ENCODE peak calls at places on chromosomes 2 and 18, in seven cellular contexts. N is GM03348; A is RWPE1; W is COR-L47; J is CD8-positive, alpha-beta memory T cell; H is NCI-H345; G is hippocampal formation. T is an unnamed sample.

GRCh38 chr18:39825485-39825884 is 2129.5 kb upstream of the PIK3C3 start:
- DNase-seq in N (no peak), J (no peak), G (no peak), A (no peak), W (no peak), H (no peak), T (no peak)

GRCh38 chr2:221005338-221005737 is 566.8 kb downstream of the EPHA4 start:
- DNase-seq in N (no peak), W (no peak), H (no peak), A (no peak), J (no peak), G (no peak), T (no peak)

GRCh38 chr18:30945769-30946168 is 96.8 kb downstream of the DSC3 start:
- DNase-seq in G (no peak), N (no peak), A (no peak), J (no peak), W (peak; percentile 46), H (no peak), T (peak; percentile 9)

GRCh38 chr2:94879314-94879981 is 8.2 kb downstream of the TEKT4 start:
- DNase-seq in A (no peak), G (no peak), N (no peak), H (no peak), W (no peak), J (no peak), T (no peak)

GRCh38 chr2:182050333-182050855 is 64.7 kb downstream of the PPP1R1C start:
- DNase-seq in A (no peak), G (no peak), J (no peak), H (no peak), W (no peak), N (no peak), T (no peak)

GRCh38 chr2:180048256-180048655 is 41.2 kb upstream of the CWC22 start:
- DNase-seq in J (no peak), W (no peak), A (no peak), N (no peak), H (no peak), G (no peak), T (no peak)

GRCh38 chr2:111900859-111901258 is 2.5 kb downstream of the MERTK start:
- DNase-seq in A (no peak), H (peak; percentile 23), N (no peak), J (no peak), G (peak; percentile 35), W (peak; percentile 8), T (peak; percentile 72)

GRCh38 chr2:46200100-46200690 is 97.0 kb upstream of the EPAS1 start:
- DNase-seq in A (no peak), G (no peak), J (no peak), W (no peak), N (no peak), H (no peak), T (no peak)

GRCh38 chr2:67083978-67084377 is 313.2 kb upstream of the ETAA1 start:
- DNase-seq in A (no peak), N (no peak), J (no peak), H (no peak), W (no peak), G (no peak), T (no peak)

GRCh38 chr2:25078171-25079049 is 36.5 kb downstream of the EFR3B start:
- DNase-seq in J (no peak), A (peak; percentile 79), N (peak; percentile 60), G (no peak), H (peak; percentile 91), W (peak; percentile 84), T (no peak)

GRCh38 chr18:6719098-6719913 is 10.2 kb upstream of the ARHGAP28 start:
- DNase-seq in N (no peak), J (no peak), G (no peak), H (no peak), A (no peak), W (no peak), T (no peak)

GRCh38 chr2:70080597-70081200 is 6.6 kb upstream of the PCBP1 start:
- DNase-seq in N (no peak), G (no peak), H (no peak), W (no peak), J (no peak), A (no peak), T (no peak)

GRCh38 chr2:158904126-158904525 is 64.3 kb upstream of the TANC1 start:
- DNase-seq in J (no peak), A (no peak), H (no peak), G (no peak), N (no peak), W (no peak), T (no peak)

GRCh38 chr2:50084086-50084843 is 930.0 kb upstream of the FSHR start:
- DNase-seq in G (no peak), A (no peak), H (no peak), W (no peak), J (no peak), N (no peak), T (no peak)

GRCh38 chr2:172655091-172655837 is 80.4 kb upstream of the RAPGEF4 start:
- DNase-seq in N (peak; percentile 65), H (no peak), A (no peak), J (no peak), G (no peak), W (no peak), T (no peak)

GRCh38 chr18:13276530-13277520 is 58.3 kb downstream of the LDLRAD4 start:
- DNase-seq in J (no peak), A (no peak), H (no peak), N (no peak), G (no peak), W (no peak), T (no peak)

GRCh38 chr18:44180683-44181082 is 500.0 kb upstream of the SETBP1 start:
- DNase-seq in H (no peak), J (no peak), G (no peak), A (no peak), W (no peak), N (no peak), T (no peak)

GRCh38 chr2:51028829-51029228 is 3.1 kb downstream of the NRXN1 start:
- DNase-seq in N (no peak), G (no peak), J (no peak), W (no peak), A (no peak), H (no peak), T (peak; percentile 41)

GRCh38 chr2:224009605-224010330 is 29.3 kb downstream of the SERPINE2 start:
- DNase-seq in A (no peak), H (no peak), N (no peak), J (no peak), W (no peak), G (no peak), T (no peak)